ENCODE peak calls at places on chromosome 18, in eight cellular contexts. E is C1 segment of cervical spinal cord; Y is IMR-90; L is stimulated activated CD4-positive, alpha-beta T cell treated with anti-CD3 and anti-CD28 coated beads, Interleukin-12 subunit alpha, Interleukin-12 subunit beta, amount 100 ng/mL, for 4 hours; B is ovary; C is activated gamma-delta T cell treated with Interleukin-2 at 50 U/mL for 16 hours; H is HCT116; J is H4. K is an unnamed sample.

GRCh38 chr18:340044-340443 is 72.2 kb upstream of the THOC1 start:
- DNase-seq in E (no peak), Y (no peak), L (no peak), B (no peak), C (no peak), H (no peak), J (no peak), K (no peak)

GRCh38 chr18:64116806-64117205 is 32.1 kb downstream of the LINC00305 start:
- DNase-seq in E (no peak), Y (no peak), L (no peak), B (no peak), C (no peak), H (no peak), J (no peak), K (peak)

GRCh38 chr18:35756506-35757117 is 175.1 kb downstream of the GALNT1 start:
- DNase-seq in E (peak), Y (peak), L (peak), B (no peak), C (peak), H (peak), J (peak), K (peak)

GRCh38 chr18:43314931-43315330 is 37.6 kb upstream of the SYT4 start:
- DNase-seq in E (no peak), Y (no peak), L (no peak), B (no peak), C (no peak), H (no peak), J (no peak), K (no peak)

GRCh38 chr18:76979111-76979751 is 153.4 kb downstream of the MBP start:
- DNase-seq in E (peak), Y (no peak), L (no peak), B (no peak), C (no peak), H (no peak), J (no peak), K (no peak)

GRCh38 chr18:75247601-75248421 is 37.2 kb downstream of the TSHZ1 start:
- DNase-seq in E (no peak), Y (peak), L (no peak), B (no peak), C (no peak), H (no peak), J (peak), K (peak)

GRCh38 chr18:35662293-35663062 is 80.9 kb downstream of the GALNT1 start:
- DNase-seq in E (no peak), Y (no peak), L (no peak), B (no peak), C (no peak), H (no peak), J (no peak), K (no peak)

GRCh38 chr18:41645600-41646360 is 309.3 kb upstream of the PIK3C3 start:
- DNase-seq in E (no peak), Y (no peak), L (no peak), B (no peak), C (no peak), H (no peak), J (no peak), K (no peak)

GRCh38 chr18:35189510-35189909 is 51.3 kb upstream of the ZNF397 start:
- DNase-seq in E (peak), Y (no peak), L (no peak), B (no peak), C (no peak), H (no peak), J (no peak), K (no peak)

GRCh38 chr18:55869965-55870585 is 282.1 kb upstream of the TCF4 start:
- DNase-seq in E (no peak), Y (peak), L (no peak), B (no peak), C (no peak), H (no peak), J (no peak), K (no peak)

GRCh38 chr18:44732604-44733003 is 51.9 kb downstream of the SETBP1 start:
- DNase-seq in E (no peak), Y (no peak), L (no peak), B (no peak), C (no peak), H (no peak), J (no peak), K (no peak)

GRCh38 chr18:62324355-62324828 is 718 bp upstream of the TNFRSF11A start:
- DNase-seq in E (no peak), Y (no peak), L (no peak), B (no peak), C (no peak), H (no peak), J (no peak), K (no peak)

GRCh38 chr18:57397440-57397839 is 37.7 kb upstream of the ONECUT2 start:
- DNase-seq in E (no peak), Y (peak), L (no peak), B (no peak), C (no peak), H (peak), J (peak), K (no peak)

GRCh38 chr18:6961331-6961730 is 156.3 kb downstream of the LAMA1 start:
- DNase-seq in E (no peak), Y (no peak), L (no peak), B (no peak), C (no peak), H (no peak), J (no peak), K (no peak)

GRCh38 chr18:52409732-52410131 is 69.7 kb downstream of the DCC start:
- DNase-seq in E (no peak), Y (no peak), L (no peak), B (no peak), C (no peak), H (no peak), J (peak), K (no peak)

GRCh38 chr18:75161629-75162028 is 47.3 kb downstream of the PTGR3 start:
- DNase-seq in E (peak), Y (no peak), L (no peak), B (no peak), C (peak), H (peak), J (peak), K (peak)

GRCh38 chr18:60391571-60392226 is 19.1 kb upstream of the MC4R start:
- DNase-seq in E (no peak), Y (no peak), L (no peak), B (no peak), C (no peak), H (no peak), J (no peak), K (no peak)